ENCODE peak calls at places on chromosomes 4 and X, in five cellular contexts. P, Y, W, D and T are unnamed samples. For H4K20me1, the result is how much of the 10 kb centered on the place peaks cover.

GRCh38 chr4:82823062-82823461 is 24.5 kb upstream of the SCD5 start:
- DNase-seq in W (no peak), D (no peak), Y (no peak), P (no peak), T (no peak)

GRCh38 chr4:38672247-38673071 is 8.5 kb downstream of the KLF3 start:
- DNase-seq in W (peak), D (no peak), Y (no peak), P (no peak), T (no peak)

GRCh38 chr4:142551513-142552280 is 294.4 kb downstream of the INPP4B start:
- DNase-seq in P (no peak), Y (no peak), W (no peak), D (no peak), T (no peak)

GRCh38 chrX:54166915-54167314 is 16.1 kb downstream of the FAM120C start:
- DNase-seq in D (no peak), W (no peak), P (no peak), Y (no peak), T (no peak)

GRCh38 chr4:117796677-117797076 is 237.6 kb upstream of the NDST3 start:
- DNase-seq in Y (no peak), P (no peak), D (no peak), W (no peak), T (peak)

GRCh38 chr4:33881176-33881575 is 2363.1 kb downstream of the ARAP2 start:
- DNase-seq in Y (no peak), W (no peak), D (no peak), P (no peak), T (no peak)

GRCh38 chrX:103918050-103918449 is 44.4 kb upstream of the TMSB15B start:
- DNase-seq in P (peak), Y (no peak), W (peak), D (no peak), T (peak)

GRCh38 chrX:14963447-14964236 is 90.4 kb downstream of the MOSPD2 start:
- DNase-seq in W (no peak), D (no peak), P (no peak), Y (peak), T (peak)

GRCh38 chrX:120781416-120781815 is 94.2 kb downstream of the CT47B1 start:
- DNase-seq in W (no peak), P (no peak), Y (no peak), D (no peak), T (no peak)

GRCh38 chr4:103998752-103999151 is 279.0 kb upstream of the TACR3 start:
- DNase-seq in W (no peak), D (no peak), P (no peak), Y (no peak), T (no peak)

GRCh38 chr4:116469582-116469981 is 615.8 kb downstream of the TRAM1L1 start:
- DNase-seq in P (no peak), W (no peak), D (no peak), Y (no peak), T (no peak)

GRCh38 chrX:40281341-40282005 is 183.7 kb upstream of the BCOR start:
- DNase-seq in Y (no peak), W (no peak), D (no peak), P (peak), T (no peak)

GRCh38 chrX:17547658-17548057 is 172.7 kb downstream of the NHS start:
- DNase-seq in P (no peak), D (peak), Y (peak), W (no peak), T (peak)

GRCh38 chr4:120517966-120518365 is 404.6 kb downstream of the PRDM5 start:
- DNase-seq in P (no peak), D (peak), Y (no peak), W (peak), T (peak)

GRCh38 chr4:64518600-64518999 is 109.3 kb upstream of the TECRL start:
- DNase-seq in P (no peak), Y (no peak), W (no peak), D (no peak), T (no peak)

GRCh38 chrX:4622768-4623167 is 909.3 kb upstream of the PRKX start:
- DNase-seq in W (no peak), Y (no peak), D (no peak), P (no peak), T (no peak)

GRCh38 chrX:20947411-20947912 is 426.8 kb upstream of the CNKSR2 start:
- DNase-seq in Y (no peak), D (no peak), W (no peak), P (no peak), T (peak)

GRCh38 chr4:118352843-118353373 is at the start of gene PRSS12:
- DNase-seq in Y (no peak), D (no peak), P (no peak), W (peak), T (peak)

GRCh38 chr4:168871686-168872085 is 138.4 kb downstream of the CBR4 start:
- DNase-seq in Y (no peak), P (no peak), D (no peak), W (no peak), T (no peak)
- H3K27ac ChIP-seq in Y (no peak), P (no peak), D (no peak), W (no peak), T (no peak)

GRCh38 chrX:148552775-148553174 is 52.4 kb downstream of the AFF2 start:
- DNase-seq in D (no peak), W (no peak), P (no peak), Y (no peak), T (no peak)
- H4K20me1 ChIP-seq in D (under half), W (under half), P (under half), Y (under half), T (under half)

GRCh38 chr4:109592367-109592766 is 32.3 kb downstream of the MCUB start:
- DNase-seq in W (no peak), Y (no peak), D (no peak), P (no peak), T (no peak)

GRCh38 chr4:109588176-109588575 is 28.1 kb downstream of the MCUB start:
- DNase-seq in D (peak), W (no peak), Y (no peak), P (no peak), T (no peak)

GRCh38 chr4:109590841-109591357 is 30.9 kb downstream of the MCUB start:
- DNase-seq in W (no peak), D (no peak), P (peak), Y (no peak), T (peak)

GRCh38 chr4:109589605-109590004 is 29.6 kb downstream of the MCUB start:
- DNase-seq in P (no peak), W (no peak), Y (no peak), D (no peak), T (no peak)

GRCh38 chr4:109589119-109589518 is 29.1 kb downstream of the MCUB start:
- DNase-seq in P (no peak), D (no peak), Y (no peak), W (no peak), T (peak)
- H3K9ac ChIP-seq in P (no peak), D (no peak), Y (peak), W (no peak), T (no peak)

GRCh38 chr4:147786031-147786430 is 54.1 kb downstream of the ARHGAP10 start:
- DNase-seq in Y (no peak), P (no peak), W (no peak), D (no peak), T (no peak)

GRCh38 chr4:147786531-147786930 is 54.6 kb downstream of the ARHGAP10 start:
- DNase-seq in P (no peak), Y (no peak), D (no peak), W (no peak), T (no peak)

GRCh38 chr4:147789596-147789995 is 57.7 kb downstream of the ARHGAP10 start:
- DNase-seq in P (no peak), W (no peak), Y (no peak), D (no peak), T (no peak)

GRCh38 chr4:147788791-147789190 is 56.9 kb downstream of the ARHGAP10 start:
- DNase-seq in W (no peak), Y (no peak), P (no peak), D (no peak), T (no peak)

DNA sequence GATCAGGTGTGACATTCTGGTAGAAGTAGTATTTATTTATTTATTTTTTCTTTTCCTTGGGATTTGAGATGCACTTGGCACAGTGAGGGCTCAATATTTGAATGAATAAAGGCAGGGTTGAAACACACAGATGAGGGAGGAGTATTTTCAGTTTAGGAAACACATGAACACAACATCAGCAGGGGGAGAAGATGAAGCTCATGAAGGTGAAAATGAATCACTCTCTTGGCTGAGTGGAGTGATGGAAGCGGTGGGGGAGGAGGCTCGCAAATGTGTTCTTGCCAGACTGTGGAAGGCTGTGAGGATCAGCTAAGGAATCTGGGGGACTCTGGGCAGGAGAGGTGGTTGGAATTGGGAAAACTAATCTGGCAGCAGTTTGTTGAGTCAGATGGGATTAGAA is 55.3 kb downstream of the ARHGAP10 start:
- DNase-seq in W (no peak), P (no peak), D (no peak), Y (no peak), T (no peak)
- H3K27ac ChIP-seq in W (no peak), P (no peak), D (peak), Y (no peak), T (no peak)

GRCh38 chrX:47384502-47384901 is 14.1 kb downstream of the ZNF157 start:
- DNase-seq in W (peak), Y (no peak), P (peak), D (peak), T (peak)

GRCh38 chrX:47380268-47380667 is 9.9 kb downstream of the ZNF157 start:
- DNase-seq in Y (no peak), D (peak), W (no peak), P (peak), T (peak)
- H4K20me1 ChIP-seq in Y (under half), D (under half), W (under half), P (under half), T (under half)

GRCh38 chr4:184265566-184266351 is 48.1 kb upstream of the ENPP6 start:
- DNase-seq in W (no peak), P (no peak), Y (no peak), D (no peak), T (peak)

GRCh38 chr4:184268574-184269160 is 51.0 kb upstream of the ENPP6 start:
- DNase-seq in D (no peak), W (peak), P (no peak), Y (no peak), T (no peak)

GRCh38 chr4:184267673-184268573 is 50.2 kb upstream of the ENPP6 start:
- DNase-seq in D (peak), P (peak), Y (peak), W (peak), T (peak)

GRCh38 chr4:184269879-184270430 is 52.3 kb upstream of the ENPP6 start:
- DNase-seq in W (peak), D (no peak), Y (no peak), P (no peak), T (no peak)

GRCh38 chr4:184267206-184267608 is 49.5 kb upstream of the ENPP6 start:
- DNase-seq in W (peak), P (no peak), Y (no peak), D (no peak), T (no peak)
- H3K9ac ChIP-seq in W (no peak), P (no peak), Y (no peak), D (peak), T (no peak)

GRCh38 chrX:130680164-130681035 is 222.6 kb downstream of the ENOX2 start:
- DNase-seq in D (no peak), Y (no peak), P (no peak), W (no peak), T (no peak)
- H3K27ac ChIP-seq in D (no peak), Y (no peak), P (no peak), W (no peak), T (no peak)

GRCh38 chrX:19805054-19805690 is 82.2 kb downstream of the SH3KBP1 start:
- DNase-seq in P (peak), W (no peak), Y (no peak), D (no peak), T (no peak)

GRCh38 chrX:19798423-19798822 is 89.0 kb downstream of the SH3KBP1 start:
- DNase-seq in P (no peak), W (no peak), Y (no peak), D (no peak), T (peak)

GRCh38 chrX:19799319-19800182 is 87.8 kb downstream of the SH3KBP1 start:
- DNase-seq in W (no peak), Y (no peak), P (no peak), D (no peak), T (no peak)

GRCh38 chrX:19804168-19804567 is 83.2 kb downstream of the SH3KBP1 start:
- DNase-seq in W (no peak), D (no peak), P (no peak), Y (no peak), T (no peak)

GRCh38 chrX:19800821-19801220 is 86.6 kb downstream of the SH3KBP1 start:
- DNase-seq in Y (no peak), P (no peak), D (no peak), W (no peak), T (no peak)
- H4K20me1 ChIP-seq in Y (under half), P (under half), D (under half), W (under half), T (under half)

GRCh38 chr4:7217453-7218310 is 25.3 kb downstream of the SORCS2 start:
- DNase-seq in P (no peak), W (no peak), Y (no peak), D (no peak), T (peak)
- H3K9ac ChIP-seq in P (no peak), W (no peak), Y (no peak), D (no peak), T (no peak)